ENCODE peak calls at places on chromosome 13, in five cellular contexts. M is neural progenitor cell, P is MM.1S, I is mammary epithelial cell, F is PC-3. C is an unnamed sample.
A peak's percentile ranks its signal among the peaks of the same experiment; 100 is the strongest.

GRCh38 chr13:100382787-100383186 is 205.8 kb downstream of the GGACT start:
- DNase-seq in M (no peak), I (no peak), P (no peak), F (no peak), C (peak; percentile 65)

GRCh38 chr13:85864963-85865530 is 65.8 kb upstream of the SLITRK6 start:
- DNase-seq in I (peak; percentile 28), F (peak; percentile 52), M (peak; percentile 58), P (peak; percentile 43), C (peak; percentile 41)

GRCh38 chr13:93680329-93680728 is 453.7 kb downstream of the GPC6 start:
- DNase-seq in M (peak; percentile 13), I (no peak), F (no peak), P (no peak), C (no peak)

GRCh38 chr13:26477681-26478080 is 79.8 kb upstream of the WASF3 start:
- DNase-seq in M (no peak), I (no peak), P (no peak), F (no peak), C (no peak)

GRCh38 chr13:65562305-65562704 is 1667.8 kb downstream of the PCDH9 start:
- DNase-seq in P (no peak), I (no peak), M (no peak), F (no peak), C (no peak)

GRCh38 chr13:79898996-79899395 is 418.0 kb downstream of the NDFIP2 start:
- DNase-seq in F (no peak), M (no peak), P (no peak), I (peak; percentile 34), C (peak; percentile 14)

GRCh38 chr13:85347251-85347650 is 452.0 kb downstream of the SLITRK6 start:
- DNase-seq in F (peak; percentile 23), P (no peak), I (peak; percentile 52), M (no peak), C (peak; percentile 43)

GRCh38 chr13:112636401-112636975 is 48.5 kb upstream of the TUBGCP3 start:
- DNase-seq in M (no peak), F (no peak), I (no peak), P (no peak), C (no peak)

GRCh38 chr13:99382428-99383133 is 75.4 kb upstream of the GPR183 start:
- DNase-seq in M (no peak), F (no peak), I (peak; percentile 14), P (no peak), C (no peak)

GRCh38 chr13:23551213-23552008 is 18.8 kb upstream of the TNFRSF19 start:
- DNase-seq in M (peak; percentile 38), F (no peak), P (no peak), I (no peak), C (peak; percentile 6)

GRCh38 chr13:41919741-41920487 is 41.0 kb downstream of the VWA8 start:
- DNase-seq in M (no peak), F (no peak), I (no peak), P (no peak), C (no peak)

GRCh38 chr13:97445504-97446187 is 11.7 kb downstream of the RAP2A start:
- DNase-seq in I (no peak), P (no peak), F (no peak), M (no peak), C (no peak)

GRCh38 chr13:35769812-35770211 is 293.3 kb upstream of the MAB21L1 start:
- DNase-seq in F (no peak), I (no peak), P (no peak), M (no peak), C (no peak)

GRCh38 chr13:42246541-42246940 is 25.4 kb upstream of the AKAP11 start:
- DNase-seq in F (no peak), P (no peak), I (no peak), M (no peak), C (no peak)

GRCh38 chr13:57740719-57741118 is 109.2 kb downstream of the PCDH17 start:
- DNase-seq in I (no peak), F (no peak), M (no peak), P (no peak), C (peak; percentile 53)

GRCh38 chr13:33284916-33285315 is 639 bp downstream of the STARD13 start:
- DNase-seq in P (no peak), M (no peak), F (peak; percentile 53), I (peak; percentile 44), C (peak; percentile 50)

GRCh38 chr13:36801035-36801434 is 18.0 kb upstream of the RFXAP start:
- DNase-seq in M (no peak), I (peak; percentile 29), P (no peak), F (peak; percentile 18), C (no peak)

GRCh38 chr13:29436291-29436690 is 159.2 kb downstream of the SLC7A1 start:
- DNase-seq in P (no peak), M (no peak), I (peak; percentile 86), F (peak; percentile 50), C (peak; percentile 58)

GRCh38 chr13:112325142-112325808 is 50.9 kb upstream of the SPACA7 start:
- DNase-seq in P (no peak), F (no peak), I (no peak), M (no peak), C (no peak)

GRCh38 chr13:100235311-100235901 is 146.5 kb downstream of the PCCA start:
- DNase-seq in M (peak; percentile 59), I (peak; percentile 28), F (peak; percentile 63), P (peak; percentile 26), C (peak; percentile 43)

GRCh38 chr13:38685974-38686571 is 804 bp upstream of the FREM2 start:
- DNase-seq in P (peak; percentile 46), F (peak; percentile 26), I (peak; percentile 44), M (peak; percentile 83), C (peak; percentile 18)

GRCh38 chr13:25292301-25292700 is 5.0 kb upstream of the MTMR6 start:
- DNase-seq in F (peak; percentile 6), P (peak; percentile 80), I (peak; percentile 25), M (no peak), C (peak; percentile 19)

GRCh38 chr13:31670831-31671617 is 68.3 kb upstream of the RXFP2 start:
- DNase-seq in I (no peak), F (peak; percentile 21), P (no peak), M (no peak), C (no peak)

GRCh38 chr13:19984430-19985218 is 26.1 kb downstream of the ZMYM2 start:
- DNase-seq in F (peak; percentile 55), I (peak; percentile 7), M (peak; percentile 55), P (peak; percentile 14), C (peak; percentile 74)

GRCh38 chr13:20964904-20965303 is 62.4 kb upstream of the XPO4 start:
- DNase-seq in F (no peak), P (no peak), M (no peak), I (no peak), C (no peak)

GRCh38 chr13:102726430-102726829 is 31.6 kb upstream of the METTL21C start:
- DNase-seq in P (peak; percentile 21), F (peak; percentile 47), I (peak; percentile 39), M (no peak), C (no peak)

GRCh38 chr13:30615851-30616311 is 1.8 kb upstream of the USPL1 start:
- DNase-seq in P (peak; percentile 38), M (no peak), F (peak; percentile 19), I (peak; percentile 31), C (peak; percentile 40)

GRCh38 chr13:83765796-83766195 is 116.5 kb downstream of the SLITRK1 start:
- DNase-seq in M (no peak), P (no peak), F (no peak), I (no peak), C (no peak)

GRCh38 chr13:29748097-29748496 is 102.3 kb downstream of the UBL3 start:
- DNase-seq in P (no peak), F (no peak), M (no peak), I (no peak), C (no peak)

GRCh38 chr13:33016414-33017409 is at the start of gene KL:
- DNase-seq in I (no peak), P (no peak), M (peak; percentile 53), F (no peak), C (peak; percentile 6)

GRCh38 chr13:98050041-98050466 is 92.8 kb upstream of the FARP1 start:
- DNase-seq in F (peak; percentile 59), P (no peak), M (no peak), I (peak; percentile 5), C (peak; percentile 26)

GRCh38 chr13:102915393-102915792 is 69.6 kb downstream of the ERCC5 start:
- DNase-seq in M (no peak), F (no peak), P (no peak), I (no peak), C (no peak)

GRCh38 chr13:23020246-23020843 is 160.4 kb upstream of the SGCG start:
- DNase-seq in F (peak; percentile 66), I (peak; percentile 29), M (peak; percentile 76), P (peak; percentile 30), C (peak; percentile 36)

GRCh38 chr13:78652651-78653050 is 6.3 kb downstream of the OBI1 start:
- DNase-seq in P (no peak), F (no peak), I (no peak), M (no peak), C (no peak)

GRCh38 chr13:69600811-69601210 is 506.8 kb upstream of the ATXN8OS start:
- DNase-seq in P (no peak), F (no peak), M (no peak), I (no peak), C (no peak)

GRCh38 chr13:94704347-94705080 is 7.8 kb downstream of the SOX21 start:
- DNase-seq in F (peak; percentile 30), M (peak; percentile 26), P (no peak), I (no peak), C (no peak)

GRCh38 chr13:94706854-94707399 is 5.4 kb downstream of the SOX21 start:
- DNase-seq in F (no peak), P (no peak), I (no peak), M (peak; percentile 96), C (no peak)

GRCh38 chr13:94707400-94708021 is 4.8 kb downstream of the SOX21 start:
- DNase-seq in M (peak; percentile 88), I (no peak), F (no peak), P (no peak), C (no peak)

GRCh38 chr13:94705081-94705751 is 7.1 kb downstream of the SOX21 start:
- DNase-seq in F (no peak), P (no peak), I (no peak), M (peak; percentile 35), C (no peak)

GRCh38 chr13:94706101-94706853 is 6.1 kb downstream of the SOX21 start:
- DNase-seq in I (no peak), F (no peak), M (peak; percentile 73), P (no peak), C (no peak)
- TF ChIP-seq EZH2 in I (no peak), F (no peak), M (no peak), P (no peak), C (no peak)

DNA sequence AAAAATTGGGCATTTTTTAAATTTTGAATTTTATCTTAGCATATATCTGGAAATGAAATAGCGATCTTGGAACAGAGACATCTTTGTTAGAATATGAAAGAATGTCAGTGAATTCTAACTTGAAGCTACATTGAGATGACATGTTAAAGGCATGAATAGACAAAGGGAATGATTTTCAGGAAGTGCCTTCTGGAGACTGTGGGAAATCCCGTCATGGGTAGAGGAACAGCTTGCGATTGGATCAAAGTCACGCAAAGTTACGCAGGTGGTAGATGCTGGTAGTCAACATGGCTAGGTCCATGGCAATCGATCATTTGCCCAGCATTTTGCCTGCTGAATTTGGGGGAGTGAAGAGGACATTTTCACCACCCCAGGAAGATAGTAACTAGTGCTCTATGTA is 43.5 kb downstream of the LRCH1 start:
- DNase-seq in I (peak; percentile 29), P (no peak), F (no peak), M (no peak), C (no peak)
- H3K9ac ChIP-seq in I (no peak overlapping the region), P (no peak overlapping the region), F (no peak overlapping the region), M (no peak overlapping the region), C (no peak overlapping the region)

GRCh38 chr13:110387451-110388140 is 80.5 kb downstream of the COL4A2 start:
- DNase-seq in P (no peak), M (peak; percentile 48), I (peak; percentile 53), F (no peak), C (no peak)
- H3K4me3 ChIP-seq in P (no peak overlapping the region), M (no peak overlapping the region), I (no peak overlapping the region), F (no peak overlapping the region), C (no peak overlapping the region)

GRCh38 chr13:51222510-51223283 is 499 bp downstream of the FAM124A start:
- DNase-seq in M (peak; percentile 69), I (no peak), F (peak; percentile 5), P (no peak), C (no peak)
- TF ChIP-seq EZH2 in M (no peak), I (peak; percentile 72), F (no peak), P (no peak), C (no peak)